ENCODE peak calls at places on chromosomes 1 and 21, in nine cellular contexts. One of them, this sample, is unnamed. For H3K27me3, the result is how much of the 10 kb centered on the place peaks cover.

GRCh38 chr1:74463301-74463988 is 49.0 kb downstream of the LRRC53 start:
- DNase-seq in transverse colon: no peak
- DNase-seq in stomach: no peak
- DNase-seq in endothelial cell of umbilical vein: no peak
- DNase-seq in heart left ventricle: no peak
- DNase-seq in tibial nerve: no peak
- DNase-seq in H1: no peak
- DNase-seq in HCT116: no peak
- DNase-seq in Peyer's patch: no peak
- DNase-seq in this sample: no peak

GRCh38 chr21:38821959-38822682 is 16.4 kb downstream of the ETS2 start:
- DNase-seq in endothelial cell of umbilical vein: no peak
- DNase-seq in heart left ventricle: no peak
- DNase-seq in transverse colon: no peak
- DNase-seq in stomach: no peak
- DNase-seq in H1: no peak
- DNase-seq in HCT116: no peak
- DNase-seq in tibial nerve: no peak
- DNase-seq in Peyer's patch: no peak
- DNase-seq in this sample: no peak

GRCh38 chr1:205714190-205714905 is 34.0 kb upstream of the SLC45A3 start:
- DNase-seq in H1: no peak
- DNase-seq in transverse colon: no peak
- DNase-seq in heart left ventricle: no peak
- DNase-seq in tibial nerve: no peak
- DNase-seq in HCT116: no peak
- DNase-seq in endothelial cell of umbilical vein: no peak
- DNase-seq in Peyer's patch: no peak
- DNase-seq in stomach: no peak
- DNase-seq in this sample: peak

GRCh38 chr21:44499631-44500030 is 40.4 kb downstream of the KRTAP10-1 start:
- DNase-seq in endothelial cell of umbilical vein: no peak
- DNase-seq in heart left ventricle: no peak
- DNase-seq in transverse colon: no peak
- DNase-seq in Peyer's patch: no peak
- DNase-seq in tibial nerve: no peak
- DNase-seq in HCT116: no peak
- DNase-seq in stomach: no peak
- DNase-seq in H1: no peak
- DNase-seq in this sample: no peak

GRCh38 chr1:233020441-233020840 is 70.0 kb downstream of the NTPCR start:
- DNase-seq in H1: no peak
- DNase-seq in Peyer's patch: no peak
- DNase-seq in tibial nerve: no peak
- DNase-seq in stomach: no peak
- DNase-seq in HCT116: no peak
- DNase-seq in endothelial cell of umbilical vein: peak
- DNase-seq in transverse colon: no peak
- DNase-seq in heart left ventricle: peak
- DNase-seq in this sample: peak

GRCh38 chr1:209692296-209692695 is 12.3 kb upstream of the HSD11B1 start:
- DNase-seq in H1: no peak
- DNase-seq in transverse colon: no peak
- DNase-seq in HCT116: no peak
- DNase-seq in Peyer's patch: no peak
- DNase-seq in endothelial cell of umbilical vein: no peak
- DNase-seq in stomach: no peak
- DNase-seq in heart left ventricle: no peak
- DNase-seq in tibial nerve: no peak
- DNase-seq in this sample: no peak

GRCh38 chr21:46080171-46081021 is 17.5 kb upstream of the COL6A2 start:
- DNase-seq in H1: no peak
- DNase-seq in heart left ventricle: peak
- DNase-seq in stomach: peak
- DNase-seq in tibial nerve: no peak
- DNase-seq in transverse colon: no peak
- DNase-seq in HCT116: no peak
- DNase-seq in Peyer's patch: peak
- DNase-seq in endothelial cell of umbilical vein: no peak
- DNase-seq in this sample: peak

GRCh38 chr1:154799188-154799587 is 70.9 kb downstream of the KCNN3 start:
- DNase-seq in heart left ventricle: no peak
- DNase-seq in transverse colon: no peak
- DNase-seq in H1: no peak
- DNase-seq in Peyer's patch: no peak
- DNase-seq in endothelial cell of umbilical vein: no peak
- DNase-seq in tibial nerve: no peak
- DNase-seq in HCT116: no peak
- DNase-seq in stomach: no peak
- DNase-seq in this sample: no peak

GRCh38 chr1:10074059-10074854 is 41.5 kb downstream of the UBE4B start:
- DNase-seq in stomach: no peak
- DNase-seq in tibial nerve: no peak
- DNase-seq in endothelial cell of umbilical vein: peak
- DNase-seq in heart left ventricle: no peak
- DNase-seq in HCT116: no peak
- DNase-seq in transverse colon: peak
- DNase-seq in H1: no peak
- DNase-seq in Peyer's patch: peak
- DNase-seq in this sample: peak

GRCh38 chr1:119008483-119009299 is 20.5 kb upstream of the TBX15 start:
- DNase-seq in HCT116: peak
- DNase-seq in tibial nerve: no peak
- DNase-seq in transverse colon: no peak
- DNase-seq in Peyer's patch: no peak
- DNase-seq in endothelial cell of umbilical vein: peak
- DNase-seq in stomach: no peak
- DNase-seq in H1: no peak
- DNase-seq in heart left ventricle: no peak
- DNase-seq in this sample: peak

GRCh38 chr21:30268608-30269197 is 14.0 kb downstream of the KRTAP24-1 start:
- DNase-seq in heart left ventricle: no peak
- DNase-seq in tibial nerve: no peak
- DNase-seq in transverse colon: no peak
- DNase-seq in H1: no peak
- DNase-seq in stomach: no peak
- DNase-seq in HCT116: no peak
- DNase-seq in Peyer's patch: no peak
- DNase-seq in endothelial cell of umbilical vein: no peak
- DNase-seq in this sample: no peak

GRCh38 chr1:168057921-168058320 is 78.8 kb downstream of the GPR161 start:
- DNase-seq in stomach: no peak
- DNase-seq in endothelial cell of umbilical vein: no peak
- DNase-seq in H1: no peak
- DNase-seq in transverse colon: no peak
- DNase-seq in heart left ventricle: no peak
- DNase-seq in tibial nerve: no peak
- DNase-seq in HCT116: no peak
- DNase-seq in Peyer's patch: no peak
- DNase-seq in this sample: no peak

GRCh38 chr21:43654806-43655489 is 4.3 kb downstream of the HSF2BP start:
- DNase-seq in endothelial cell of umbilical vein: peak
- DNase-seq in H1: no peak
- DNase-seq in heart left ventricle: no peak
- DNase-seq in tibial nerve: no peak
- DNase-seq in stomach: no peak
- DNase-seq in HCT116: no peak
- DNase-seq in transverse colon: no peak
- DNase-seq in Peyer's patch: no peak
- DNase-seq in this sample: no peak

GRCh38 chr1:182674346-182675246 is 9.8 kb downstream of the RGS8 start:
- DNase-seq in endothelial cell of umbilical vein: no peak
- DNase-seq in Peyer's patch: no peak
- DNase-seq in heart left ventricle: no peak
- DNase-seq in transverse colon: no peak
- DNase-seq in H1: no peak
- DNase-seq in tibial nerve: no peak
- DNase-seq in stomach: no peak
- DNase-seq in HCT116: no peak
- DNase-seq in this sample: no peak

GRCh38 chr1:116856312-116856711 is 53.4 kb upstream of the PTGFRN start:
- DNase-seq in endothelial cell of umbilical vein: no peak
- DNase-seq in transverse colon: no peak
- DNase-seq in HCT116: no peak
- DNase-seq in H1: no peak
- DNase-seq in tibial nerve: no peak
- DNase-seq in stomach: no peak
- DNase-seq in Peyer's patch: no peak
- DNase-seq in heart left ventricle: no peak
- DNase-seq in this sample: no peak
- H3K4me3 ChIP-seq in endothelial cell of umbilical vein: no peak
- H3K4me3 ChIP-seq in transverse colon: no peak
- H3K4me3 ChIP-seq in HCT116: no peak
- H3K4me3 ChIP-seq in H1: no peak
- H3K4me3 ChIP-seq in tibial nerve: no peak
- H3K4me3 ChIP-seq in stomach: no peak
- H3K4me3 ChIP-seq in Peyer's patch: no peak
- H3K4me3 ChIP-seq in heart left ventricle: no peak
- H3K4me3 ChIP-seq in this sample: no peak

GRCh38 chr1:242083742-242084141 is 84.8 kb upstream of the MAP1LC3C start:
- DNase-seq in transverse colon: no peak
- DNase-seq in heart left ventricle: no peak
- DNase-seq in HCT116: no peak
- DNase-seq in Peyer's patch: no peak
- DNase-seq in tibial nerve: no peak
- DNase-seq in endothelial cell of umbilical vein: no peak
- DNase-seq in H1: no peak
- DNase-seq in stomach: no peak
- DNase-seq in this sample: no peak

GRCh38 chr1:242086093-242086492 is 87.2 kb upstream of the MAP1LC3C start:
- DNase-seq in transverse colon: no peak
- DNase-seq in endothelial cell of umbilical vein: no peak
- DNase-seq in H1: peak
- DNase-seq in heart left ventricle: no peak
- DNase-seq in stomach: no peak
- DNase-seq in tibial nerve: no peak
- DNase-seq in HCT116: no peak
- DNase-seq in Peyer's patch: no peak
- DNase-seq in this sample: no peak

DNA sequence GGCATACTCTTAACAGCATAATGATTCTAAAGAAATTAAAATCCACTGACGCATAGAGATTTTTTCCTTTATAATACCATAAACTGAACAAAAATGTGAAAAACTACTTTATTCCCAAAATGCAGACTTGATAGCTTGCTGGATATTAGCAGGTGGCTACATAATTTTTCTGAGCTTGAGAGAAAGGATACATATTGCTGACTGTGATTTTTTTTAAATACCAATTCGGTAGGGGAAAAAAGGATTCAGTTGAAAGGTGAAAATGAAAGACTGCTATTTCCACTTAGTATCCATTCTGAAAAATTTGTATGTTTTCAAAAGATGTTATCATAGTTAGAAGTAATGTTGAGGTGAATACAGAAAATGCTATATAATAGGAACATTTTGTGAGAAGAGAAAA is 90.0 kb upstream of the MAP1LC3C start:
- DNase-seq in tibial nerve: no peak
- DNase-seq in HCT116: no peak
- DNase-seq in H1: no peak
- DNase-seq in Peyer's patch: no peak
- DNase-seq in transverse colon: no peak
- DNase-seq in stomach: no peak
- DNase-seq in heart left ventricle: no peak
- DNase-seq in endothelial cell of umbilical vein: no peak
- DNase-seq in this sample: no peak
- H3K27me3 ChIP-seq in tibial nerve: under half
- H3K27me3 ChIP-seq in HCT116: half or more
- H3K27me3 ChIP-seq in H1: under half
- H3K27me3 ChIP-seq in Peyer's patch: under half
- H3K27me3 ChIP-seq in transverse colon: under half
- H3K27me3 ChIP-seq in stomach: under half
- H3K27me3 ChIP-seq in heart left ventricle: under half
- H3K27me3 ChIP-seq in endothelial cell of umbilical vein: under half
- H3K27me3 ChIP-seq in this sample: under half

DNA sequence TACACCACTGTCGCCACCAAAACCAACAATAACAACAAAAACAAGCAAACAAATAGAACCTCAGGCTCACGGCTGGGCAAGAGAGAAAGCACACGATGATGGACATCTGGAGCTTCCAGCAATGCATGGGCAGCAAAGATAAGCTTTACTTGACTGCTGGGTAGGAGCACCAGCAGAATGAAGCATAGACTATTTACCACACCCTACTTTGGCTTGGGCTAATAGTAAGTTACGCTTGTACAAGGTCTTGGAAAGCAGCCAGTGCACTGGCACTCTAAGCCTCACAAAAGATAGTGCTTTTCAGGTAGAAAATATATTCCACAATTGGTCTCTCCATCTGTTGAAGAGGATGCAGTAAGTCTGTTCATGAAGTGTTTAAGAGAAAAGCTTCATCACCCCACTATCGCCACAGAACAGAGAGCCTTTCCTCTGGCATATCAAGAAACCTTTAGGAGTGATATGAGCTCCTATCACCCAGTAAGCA is 13.6 kb downstream of the ADIPOR1 start:
- DNase-seq in Peyer's patch: no peak
- DNase-seq in tibial nerve: no peak
- DNase-seq in H1: no peak
- DNase-seq in endothelial cell of umbilical vein: no peak
- DNase-seq in heart left ventricle: no peak
- DNase-seq in HCT116: no peak
- DNase-seq in transverse colon: no peak
- DNase-seq in stomach: no peak
- DNase-seq in this sample: no peak
- TF ChIP-seq POLR2A in Peyer's patch: no peak
- TF ChIP-seq POLR2A in tibial nerve: no peak
- TF ChIP-seq POLR2A in H1: no peak
- TF ChIP-seq POLR2A in endothelial cell of umbilical vein: no peak
- TF ChIP-seq POLR2A in heart left ventricle: no peak
- TF ChIP-seq POLR2A in HCT116: no peak
- TF ChIP-seq POLR2A in transverse colon: no peak
- TF ChIP-seq POLR2A in stomach: no peak
- TF ChIP-seq POLR2A in this sample: no peak

DNA sequence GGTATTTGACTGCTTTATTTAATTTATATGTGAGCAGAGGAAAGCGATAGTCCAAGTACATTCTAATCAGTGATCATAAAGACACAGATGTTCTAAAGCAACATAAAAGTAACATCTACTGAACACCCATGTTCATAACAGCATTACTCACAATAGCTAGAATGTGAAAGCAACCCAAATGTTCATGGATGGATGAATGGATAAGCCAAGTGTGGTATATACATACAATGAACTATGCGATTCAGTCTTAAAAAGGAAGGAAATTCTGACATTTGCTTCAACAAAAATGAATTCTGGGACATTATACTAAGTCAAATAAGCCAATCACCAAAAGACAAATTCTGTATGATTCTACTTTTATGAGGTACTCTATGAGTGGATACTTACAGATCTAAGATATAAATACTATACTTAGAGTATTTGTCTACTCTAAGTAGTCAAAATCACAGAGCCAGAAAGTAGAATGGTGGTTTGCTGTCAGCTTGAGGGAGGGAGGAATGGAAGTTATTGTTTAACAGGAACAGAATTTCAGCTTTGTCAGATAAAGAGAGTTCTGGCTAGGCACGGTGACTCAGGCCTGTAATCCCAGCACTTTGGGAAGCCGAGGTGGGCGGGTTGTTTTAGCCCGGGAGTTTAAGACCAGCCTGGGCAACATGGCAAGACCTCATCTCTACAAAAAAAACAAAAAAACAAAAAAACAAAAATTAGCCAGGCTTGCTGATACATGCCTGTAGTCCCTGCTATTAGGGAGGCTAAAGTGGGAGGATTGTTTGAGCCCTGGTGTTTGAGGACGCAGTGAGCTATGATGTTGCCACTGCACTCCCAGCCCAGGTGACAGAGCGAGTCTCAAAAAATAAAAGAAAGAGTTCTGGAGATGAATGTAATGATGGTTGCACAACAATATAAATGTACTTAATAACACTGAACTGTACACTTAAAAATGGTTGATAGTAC is 79.7 kb upstream of the ARHGAP29 start:
- DNase-seq in Peyer's patch: no peak
- DNase-seq in tibial nerve: no peak
- DNase-seq in heart left ventricle: no peak
- DNase-seq in HCT116: no peak
- DNase-seq in transverse colon: no peak
- DNase-seq in endothelial cell of umbilical vein: peak
- DNase-seq in stomach: no peak
- DNase-seq in H1: no peak
- DNase-seq in this sample: peak
- H3K4me3 ChIP-seq in Peyer's patch: no peak
- H3K4me3 ChIP-seq in tibial nerve: no peak
- H3K4me3 ChIP-seq in heart left ventricle: no peak
- H3K4me3 ChIP-seq in HCT116: no peak
- H3K4me3 ChIP-seq in transverse colon: no peak
- H3K4me3 ChIP-seq in endothelial cell of umbilical vein: no peak
- H3K4me3 ChIP-seq in stomach: no peak
- H3K4me3 ChIP-seq in H1: no peak
- H3K4me3 ChIP-seq in this sample: no peak

This sample was measured in body of pancreas.